ENCODE peak calls at places on chromosomes 3 and 15, in six cellular contexts. P is NCI-H1436 treated with DMSO at 0.1 percent for 48 hours; H is fibroblast of villous mesenchyme; Q is activated gamma-delta T cell; E is activated T-helper 1 cell treated with anti-CD3 and anti-CD28 coated beads, Interleukin-12 subunit alpha, Interleukin-12 subunit beta, Interleukin-2, Interleukin-4 antibody, amounts not matched to agents 30 ng/mL and 10 ng/mL and 1 ng/mL, durations not matched to agents 14 hours and 24 hours and 36 hours; D is HTR-8/SVneo. T is an unnamed sample.

GRCh38 chr3:114660124-114660523 is 366.3 kb downstream of the TIGIT start:
- DNase-seq in P (no peak), H (peak), Q (no peak), E (no peak), D (no peak), T (peak)

GRCh38 chr3:108300103-108300849 is 3.9 kb downstream of the HHLA2 start:
- DNase-seq in P (no peak), H (no peak), Q (no peak), E (no peak), D (no peak), T (no peak)

GRCh38 chr3:129112308-129113052 is 9.1 kb downstream of the RAB43 start:
- DNase-seq in P (no peak), H (peak), Q (no peak), E (peak), D (no peak), T (peak)

GRCh38 chr15:62999178-62999577 is 43.4 kb upstream of the TPM1 start:
- DNase-seq in P (no peak), H (no peak), Q (no peak), E (no peak), D (no peak), T (no peak)

GRCh38 chr15:81098349-81098748 is 35.7 kb upstream of the CFAP161 start:
- DNase-seq in P (no peak), H (no peak), Q (no peak), E (no peak), D (no peak), T (no peak)

GRCh38 chr3:157175678-157176077 is 15.7 kb upstream of the CCNL1 start:
- DNase-seq in P (no peak), H (peak), Q (no peak), E (no peak), D (no peak), T (no peak)

GRCh38 chr3:186986406-186986805 is 56.1 kb downstream of the ST6GAL1 start:
- DNase-seq in P (no peak), H (no peak), Q (no peak), E (no peak), D (no peak), T (no peak)

GRCh38 chr3:112084980-112085697 is 1.1 kb upstream of the C3orf52 start:
- DNase-seq in P (no peak), H (no peak), Q (no peak), E (no peak), D (no peak), T (no peak)

GRCh38 chr15:73386238-73386637 is 17.5 kb upstream of the HCN4 start:
- DNase-seq in P (no peak), H (no peak), Q (no peak), E (no peak), D (no peak), T (no peak)

GRCh38 chr15:73699249-73700040 is 15.3 kb downstream of the CD276 start:
- DNase-seq in P (no peak), H (no peak), Q (no peak), E (no peak), D (no peak), T (no peak)

GRCh38 chr3:151901946-151902285 is 28.5 kb downstream of the SUCNR1 start:
- DNase-seq in P (no peak), H (no peak), Q (no peak), E (no peak), D (no peak), T (no peak)

GRCh38 chr3:56323986-56324420 is 144.3 kb downstream of the ERC2 start:
- DNase-seq in P (no peak), H (peak), Q (no peak), E (no peak), D (peak), T (peak)

GRCh38 chr3:173891272-173892100 is 493.9 kb downstream of the NLGN1 start:
- DNase-seq in P (no peak), H (no peak), Q (no peak), E (no peak), D (no peak), T (no peak)

GRCh38 chr3:154759966-154760365 is 320.2 kb upstream of the MME start:
- DNase-seq in P (no peak), H (no peak), Q (no peak), E (no peak), D (no peak), T (no peak)

GRCh38 chr15:65937476-65937875 is 68.2 kb downstream of the RAB11A start:
- DNase-seq in P (no peak), H (no peak), Q (no peak), E (no peak), D (no peak), T (no peak)

GRCh38 chr3:13344663-13345062 is 75.5 kb downstream of the NUP210 start:
- DNase-seq in P (no peak), H (no peak), Q (no peak), E (no peak), D (no peak), T (no peak)

GRCh38 chr3:54891540-54891897 is 36.3 kb downstream of the LRTM1 start:
- DNase-seq in P (no peak), H (peak), Q (no peak), E (no peak), D (peak), T (peak)

GRCh38 chr3:16140116-16140893 is 34.2 kb upstream of the GALNT15 start:
- DNase-seq in P (no peak), H (peak), Q (no peak), E (no peak), D (no peak), T (no peak)

GRCh38 chr15:75725021-75725718 is 12.5 kb upstream of the CSPG4 start:
- DNase-seq in P (no peak), H (no peak), Q (no peak), E (no peak), D (no peak), T (no peak)

T was measured in AG09319.